ENCODE peak calls at places on chromosome 5, in four cellular contexts. R is stomach, G is HepG2, Y is breast epithelium. Q is an unnamed sample.

GRCh38 chr5:33588654-33589372 is 148.0 kb downstream of the TARS1 start:
- DNase-seq in R (peak), G (peak), Y (no peak), Q (no peak)

GRCh38 chr5:2750026-2750757 is 1.3 kb downstream of the IRX2 start:
- DNase-seq in R (no peak), G (no peak), Y (no peak), Q (no peak)

GRCh38 chr5:173383711-173384110 is 55.5 kb upstream of the STC2 start:
- DNase-seq in R (no peak), G (no peak), Y (no peak), Q (no peak)

GRCh38 chr5:153463806-153464205 is 26.7 kb upstream of the GRIA1 start:
- DNase-seq in R (no peak), G (no peak), Y (no peak), Q (no peak)

GRCh38 chr5:102289251-102289899 is 6.7 kb downstream of the SLCO4C1 start:
- DNase-seq in R (no peak), G (peak), Y (no peak), Q (no peak)

GRCh38 chr5:146329697-146330096 is 8.9 kb upstream of the POU4F3 start:
- DNase-seq in R (no peak), G (no peak), Y (no peak), Q (no peak)

GRCh38 chr5:53427965-53428364 is 52.5 kb upstream of the FST start:
- DNase-seq in R (no peak), G (no peak), Y (no peak), Q (no peak)

GRCh38 chr5:22329683-22330082 is 523.5 kb downstream of the CDH12 start:
- DNase-seq in R (no peak), G (no peak), Y (no peak), Q (no peak)

GRCh38 chr5:178107889-178108288 is 5.4 kb upstream of the N4BP3 start:
- DNase-seq in R (no peak), G (no peak), Y (no peak), Q (no peak)

GRCh38 chr5:154603978-154604679 is 126.1 kb upstream of the HAND1 start:
- DNase-seq in R (no peak), G (no peak), Y (no peak), Q (no peak)

GRCh38 chr5:58258984-58259684 is 200.8 kb downstream of the PLK2 start:
- DNase-seq in R (no peak), G (no peak), Y (no peak), Q (no peak)

GRCh38 chr5:59186623-59187022 is 603.7 kb downstream of the RAB3C start:
- DNase-seq in R (no peak), G (no peak), Y (no peak), Q (no peak)

DNA sequence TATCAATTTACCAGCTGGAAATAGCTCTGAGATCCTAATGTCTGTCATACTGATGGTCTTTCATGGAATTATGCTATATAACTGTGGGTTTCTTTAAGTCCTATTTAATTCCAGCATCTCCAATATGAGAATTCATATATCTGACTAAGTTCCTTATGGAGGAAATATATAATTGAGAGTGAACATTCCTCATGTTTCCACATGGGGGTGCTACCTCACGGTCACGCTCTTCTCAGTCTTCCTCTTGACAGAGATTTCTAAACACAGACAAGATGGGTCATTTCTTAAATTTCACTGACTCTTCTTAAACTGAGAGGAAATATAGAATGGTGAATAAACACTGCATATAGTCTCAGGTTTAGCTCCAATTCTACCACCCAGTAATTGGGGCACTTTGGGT is 212.1 kb downstream of the SLF1 start:
- DNase-seq in R (no peak), G (no peak), Y (no peak), Q (no peak)
- TF ChIP-seq CTCF in R (no peak), G (peak), Y (no peak), Q (no peak)

DNA sequence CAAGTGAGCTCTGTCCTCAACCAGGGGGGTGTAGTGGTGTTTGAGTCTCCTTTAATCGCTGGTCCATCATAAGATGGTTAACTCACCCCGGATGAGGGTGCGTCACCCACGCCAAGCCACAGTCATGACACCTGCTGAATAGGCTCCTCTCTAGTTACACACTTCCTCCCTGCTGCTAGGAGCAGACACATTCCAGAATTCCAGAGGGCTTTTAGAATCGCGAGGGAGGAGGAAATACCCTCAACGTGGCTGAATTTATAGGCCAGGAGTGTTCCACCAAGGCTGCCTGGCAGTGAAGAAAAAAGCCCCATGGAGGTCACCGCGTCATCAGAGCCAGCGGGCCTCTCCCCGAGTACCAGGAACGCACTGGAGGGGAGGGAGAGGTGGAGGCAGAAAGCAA is 5.1 kb downstream of the GLRX start:
- DNase-seq in R (no peak), G (no peak), Y (no peak), Q (no peak)
- TF ChIP-seq POLR2A in R (no peak), G (no peak), Y (no peak), Q (no peak)

DNA sequence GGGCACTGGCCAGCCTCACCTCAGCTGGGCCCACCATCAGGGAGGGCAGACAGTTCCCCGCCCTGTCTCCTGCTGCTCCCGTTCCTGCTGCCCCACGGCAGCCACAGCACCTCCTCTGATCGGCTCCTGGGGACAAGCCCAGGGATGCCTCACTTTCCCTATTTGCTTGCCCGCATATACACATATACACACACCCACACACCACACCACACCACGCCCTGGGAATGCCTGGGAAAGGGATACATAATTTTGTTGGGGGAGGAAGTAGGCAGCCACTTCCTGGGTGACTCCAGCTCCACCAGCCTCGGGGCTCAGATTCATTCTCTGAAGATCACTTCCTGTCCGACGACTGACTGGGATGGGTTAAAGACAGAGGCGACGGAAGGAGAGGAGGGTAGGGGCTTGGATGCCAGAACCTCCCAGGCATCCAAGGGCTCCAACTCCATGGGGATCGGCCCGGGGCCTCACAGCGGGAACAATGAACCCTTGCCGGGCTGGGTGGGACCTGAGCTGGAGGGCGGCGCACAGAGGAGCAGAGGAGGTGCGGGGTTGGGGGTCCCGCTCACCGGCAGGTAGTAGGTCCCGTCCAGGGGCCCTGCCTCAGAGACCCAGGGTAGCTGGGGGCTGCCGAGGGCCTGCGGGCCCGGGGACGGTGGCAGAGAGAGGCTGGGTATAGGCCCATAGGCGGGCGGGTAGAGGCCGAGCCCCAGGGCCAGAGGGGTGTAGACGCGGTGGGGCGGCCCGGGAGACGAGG is 2.0 kb upstream of the MZB1 start:
- DNase-seq in R (no peak), G (no peak), Y (no peak), Q (no peak)
- H3K4me3 ChIP-seq in R (peak), G (no peak), Y (peak), Q (no peak)

DNA sequence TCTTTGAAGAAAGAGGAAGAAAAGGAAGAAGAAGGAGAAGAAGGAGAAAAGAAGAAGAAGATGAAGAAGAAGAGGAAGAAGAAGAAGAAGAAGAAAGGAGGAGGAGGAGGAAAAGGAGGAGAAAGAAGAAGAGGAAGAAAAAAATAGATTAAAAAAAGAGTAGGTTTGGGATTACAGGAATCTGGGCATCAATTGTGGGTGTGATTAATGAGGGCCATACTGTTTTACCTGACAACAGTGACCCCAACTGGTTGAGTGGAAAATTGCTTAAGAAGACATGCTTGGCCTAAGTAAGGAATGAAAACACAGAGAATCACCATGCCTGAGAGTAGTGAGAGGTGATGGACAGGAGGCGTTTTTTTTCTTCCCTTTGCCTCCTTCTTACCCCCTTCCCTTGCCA is 114.6 kb downstream of the FAM170A start:
- DNase-seq in R (no peak), G (peak), Y (no peak), Q (no peak)
- TF ChIP-seq CTCF in R (no peak), G (peak), Y (no peak), Q (no peak)

GRCh38 chr5:96066386-96066719 is 104.7 kb upstream of the ELL2 start:
- DNase-seq in R (no peak), G (no peak), Y (no peak), Q (no peak)

GRCh38 chr5:96065577-96066385 is 104.1 kb upstream of the ELL2 start:
- DNase-seq in R (no peak), G (peak), Y (no peak), Q (no peak)

GRCh38 chr5:96070625-96071246 is 109.1 kb upstream of the ELL2 start:
- DNase-seq in R (no peak), G (no peak), Y (no peak), Q (no peak)

GRCh38 chr5:96067251-96067650 is 105.6 kb upstream of the ELL2 start:
- DNase-seq in R (no peak), G (no peak), Y (no peak), Q (no peak)

DNA sequence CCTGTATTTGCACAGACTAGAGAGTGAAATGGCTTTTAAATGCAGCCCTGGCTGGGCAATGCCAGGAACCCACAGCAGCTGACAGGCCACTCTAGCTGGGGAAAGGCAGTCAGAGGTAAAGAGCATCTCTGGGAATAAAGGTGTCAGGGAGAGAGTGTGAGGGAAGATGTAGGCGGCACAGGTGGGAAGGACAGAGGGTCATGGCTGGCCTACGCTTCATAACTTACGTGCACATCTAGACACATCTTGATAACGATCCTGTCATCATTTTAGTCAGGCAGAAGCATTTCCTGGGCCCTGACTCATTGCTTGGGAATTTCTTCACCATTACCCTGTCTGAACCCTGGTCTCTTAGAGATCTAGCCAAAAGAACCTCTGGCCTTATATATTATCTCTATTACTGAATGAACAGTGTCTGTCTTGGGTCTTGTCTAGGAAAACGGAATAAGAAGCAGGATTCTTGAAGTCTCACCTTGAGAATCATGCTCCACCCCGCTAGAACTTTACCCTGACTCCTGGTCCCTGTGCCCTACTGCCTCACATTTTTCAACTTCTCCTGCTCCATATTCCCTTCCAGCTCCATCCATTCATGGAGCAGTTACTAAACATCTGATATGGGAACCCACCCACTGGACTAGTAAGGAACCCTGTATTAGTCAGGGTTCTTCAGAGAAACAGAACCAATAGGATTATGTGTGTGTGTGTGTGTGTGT is 106.4 kb upstream of the ELL2 start:
- DNase-seq in R (no peak), G (no peak), Y (no peak), Q (no peak)
- TF ChIP-seq POLR2A in R (no peak), G (no peak), Y (no peak), Q (no peak)

DNA sequence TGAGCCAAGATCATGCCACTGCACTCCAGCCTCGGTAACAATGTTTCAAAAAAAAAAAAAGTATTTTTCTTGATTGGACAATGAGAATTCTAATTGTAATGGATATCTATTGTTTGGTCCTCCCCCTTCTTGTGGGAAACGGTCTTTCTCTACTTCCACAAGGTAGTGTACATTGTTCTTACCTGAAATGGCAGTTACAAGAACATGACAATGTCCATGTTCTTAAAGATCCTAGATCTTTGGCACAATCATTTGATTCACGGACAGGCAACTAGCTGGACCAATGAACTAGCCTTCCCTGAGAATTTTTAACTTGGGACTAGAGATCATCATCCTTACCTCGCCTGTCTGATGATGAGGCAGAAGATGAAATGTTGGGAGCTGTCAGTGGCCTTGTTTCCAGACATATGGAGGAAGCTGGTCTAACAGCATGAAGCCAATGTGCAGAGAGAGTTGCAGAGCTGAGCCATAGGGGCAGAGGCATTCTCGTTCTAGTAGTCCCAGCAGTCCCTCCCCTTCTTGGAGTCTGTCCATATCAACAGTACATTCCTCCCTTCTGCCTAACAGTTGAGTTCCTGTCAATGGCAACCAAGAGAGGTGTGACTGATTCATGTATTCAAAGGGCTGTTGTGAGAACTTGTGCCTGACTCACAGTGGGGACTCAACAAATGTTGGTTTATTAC is 2.2 kb upstream of the MARCHF6 start:
- DNase-seq in R (no peak), G (peak), Y (no peak), Q (no peak)
- H3K4me3 ChIP-seq in R (no peak), G (no peak), Y (no peak), Q (no peak)

GRCh38 chr5:83913593-83913992 is 192.9 kb upstream of the HAPLN1 start:
- DNase-seq in R (no peak), G (no peak), Y (no peak), Q (no peak)
- TF ChIP-seq CTCF in R (no peak), G (no peak), Y (no peak), Q (no peak)

GRCh38 chr5:156147948-156148285 is 179.0 kb upstream of the SGCD start:
- DNase-seq in R (no peak), G (no peak), Y (no peak), Q (no peak)

GRCh38 chr5:156149203-156149602 is 177.8 kb upstream of the SGCD start:
- DNase-seq in R (no peak), G (no peak), Y (no peak), Q (no peak)

GRCh38 chr5:156148307-156148706 is 178.7 kb upstream of the SGCD start:
- DNase-seq in R (no peak), G (no peak), Y (no peak), Q (no peak)

GRCh38 chr5:156142867-156143266 is 184.1 kb upstream of the SGCD start:
- DNase-seq in R (no peak), G (no peak), Y (no peak), Q (no peak)

GRCh38 chr5:156147251-156147947 is 179.6 kb upstream of the SGCD start:
- DNase-seq in R (no peak), G (no peak), Y (no peak), Q (no peak)
- TF ChIP-seq POLR2A in R (no peak), G (no peak), Y (no peak), Q (no peak)